ENCODE peak calls at places on chromosomes 11 and 22, in four cellular contexts. V is GM12878, Q is HepG2, O is K562. T is an unnamed sample.

GRCh38 chr22:31829505-31829904 is 75.7 kb downstream of the DEPDC5 start:
- DNase-seq in V (peak; percentile 19), Q (peak; percentile 46), O (peak; percentile 34), T (peak; percentile 77)

GRCh38 chr11:106786251-106786650 is 232.0 kb downstream of the GUCY1A2 start:
- DNase-seq in V (no peak), Q (no peak), O (no peak), T (no peak)

GRCh38 chr22:40525250-40525884 is 111.2 kb downstream of the MRTFA start:
- DNase-seq in V (no peak), Q (peak; percentile 31), O (no peak), T (no peak)

GRCh38 chr11:73012121-73012863 is 129.8 kb downstream of the FCHSD2 start:
- DNase-seq in V (no peak), Q (no peak), O (no peak), T (no peak)

GRCh38 chr11:111569476-111569875 is 29.0 kb downstream of the LAYN start:
- DNase-seq in V (no peak), Q (no peak), O (no peak), T (no peak)

GRCh38 chr11:898540-899190 is 11.9 kb downstream of the CHID1 start:
- DNase-seq in V (no peak), Q (peak; percentile 23), O (peak; percentile 33), T (peak; percentile 56)

GRCh38 chr11:92765418-92765817 is 204.0 kb upstream of the MTNR1B start:
- DNase-seq in V (no peak), Q (no peak), O (no peak), T (no peak)

GRCh38 chr11:22449441-22449840 is 111.3 kb downstream of the SLC17A6 start:
- DNase-seq in V (no peak), Q (no peak), O (no peak), T (no peak)

GRCh38 chr22:22710719-22711531 is 66.5 kb downstream of the GGTLC2 start:
- DNase-seq in V (no peak), Q (peak; percentile 15), O (peak; percentile 98), T (peak; percentile 46)

GRCh38 chr11:43542734-43543133 is 137.8 kb upstream of the HSD17B12 start:
- DNase-seq in V (no peak), Q (no peak), O (no peak), T (no peak)

GRCh38 chr11:64843971-64844329 is 503 bp downstream of the CDC42BPG start:
- DNase-seq in V (no peak), Q (no peak), O (no peak), T (no peak)

GRCh38 chr11:83528877-83529276 is 242.7 kb upstream of the CCDC90B start:
- DNase-seq in V (no peak), Q (no peak), O (no peak), T (no peak)

GRCh38 chr11:104873252-104873651 is 25.0 kb downstream of the CASP12 start:
- DNase-seq in V (no peak), Q (no peak), O (peak; percentile 7), T (no peak)

GRCh38 chr11:1228183-1228821 is 5.4 kb downstream of the MUC5B start:
- DNase-seq in V (no peak), Q (no peak), O (peak; percentile 26), T (no peak)

GRCh38 chr11:57482782-57483569 is 22.6 kb downstream of the RTN4RL2 start:
- DNase-seq in V (no peak), Q (no peak), O (no peak), T (peak; percentile 44)

GRCh38 chr22:44328326-44328725 is 15.6 kb upstream of the SHISAL1 start:
- DNase-seq in V (no peak), Q (no peak), O (no peak), T (no peak)

GRCh38 chr11:95121687-95122086 is 32.0 kb downstream of the ENDOD1 start:
- DNase-seq in V (no peak), Q (peak; percentile 9), O (no peak), T (no peak)

GRCh38 chr11:64207247-64208085 is 945 bp downstream of the FERMT3 start:
- DNase-seq in V (peak; percentile 57), Q (no peak), O (peak; percentile 89), T (no peak)

GRCh38 chr11:25733777-25734176 is 598.2 kb upstream of the ANO3 start:
- DNase-seq in V (no peak), Q (no peak), O (no peak), T (no peak)

GRCh38 chr22:38347944-38348750 is 30.9 kb upstream of the CSNK1E start:
- DNase-seq in V (no peak), Q (no peak), O (no peak), T (no peak)

GRCh38 chr11:60927600-60927999 is 3.3 kb downstream of the TMEM132A start:
- DNase-seq in V (no peak), Q (no peak), O (no peak), T (no peak)
- TF ChIP-seq POLR2AphosphoS2 in V (no peak), Q (no peak), O (no peak), T (no peak)

DNA sequence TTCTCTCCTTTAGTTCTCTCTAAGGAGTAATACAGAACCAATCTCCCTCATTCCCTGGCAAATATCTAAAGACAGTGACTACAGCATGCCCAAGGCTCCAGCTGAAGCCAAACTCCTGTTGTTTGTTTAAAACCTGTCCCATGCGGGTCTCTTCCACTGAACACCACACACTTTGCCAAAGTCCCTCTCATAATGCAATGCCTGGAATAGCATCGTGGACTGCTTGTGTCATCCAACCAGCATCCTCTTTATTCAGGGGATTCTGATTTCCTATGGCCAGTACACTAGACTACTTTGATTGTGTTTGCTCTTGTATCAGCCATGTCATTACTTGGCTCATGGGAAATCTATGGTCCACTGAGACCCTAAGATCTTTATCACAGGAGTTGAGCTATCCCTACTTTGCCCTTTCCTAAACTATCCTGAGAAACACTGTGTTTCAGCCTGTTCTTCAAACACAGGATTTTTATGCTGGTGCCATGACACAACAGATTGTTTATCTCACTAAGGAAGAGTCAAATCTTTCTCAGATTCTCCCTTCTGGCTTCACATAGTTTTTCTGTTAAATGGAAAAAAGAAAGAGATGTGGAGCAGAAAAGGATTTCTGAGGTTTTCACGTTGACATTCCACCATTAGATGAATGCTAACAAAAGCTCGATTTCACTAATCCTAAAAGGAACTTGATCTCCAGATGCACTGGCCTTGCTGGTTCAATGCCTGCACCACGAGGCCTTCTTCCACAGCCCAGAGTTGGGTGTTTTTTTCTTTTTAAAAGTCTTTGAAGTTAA is 15.9 kb upstream of the IRAG1 start:
- DNase-seq in V (no peak), Q (no peak), O (no peak), T (no peak)
- TF ChIP-seq POLR2AphosphoS2 in V (no peak), Q (no peak), O (no peak), T (no peak)

DNA sequence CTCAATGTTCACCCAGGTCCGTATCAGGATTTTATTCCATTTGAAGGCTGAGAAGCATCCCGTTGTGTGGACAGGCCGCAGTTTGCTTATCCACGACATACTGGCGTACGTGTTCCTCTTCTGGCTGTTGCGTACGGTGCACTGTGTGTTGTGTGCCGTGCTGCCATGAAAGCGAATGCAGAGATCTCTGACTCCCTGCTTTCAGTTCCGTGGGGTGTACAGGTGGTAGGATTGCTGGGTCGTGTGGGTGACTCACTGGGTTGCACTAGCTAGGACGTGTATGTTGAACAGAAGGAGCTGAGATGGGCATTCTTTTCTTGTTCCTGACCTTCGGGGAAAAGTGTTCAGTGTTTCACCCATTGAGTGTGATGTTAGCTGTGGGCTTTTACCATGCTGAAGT is 10.3 kb downstream of the SELENOO start:
- DNase-seq in V (no peak), Q (no peak), O (no peak), T (no peak)
- TF ChIP-seq POLR2AphosphoS2 in V (no peak), Q (no peak), O (no peak), T (no peak)

GRCh38 chr11:79087238-79087956 is 353.4 kb downstream of the TENM4 start:
- DNase-seq in V (no peak), Q (peak; percentile 84), O (no peak), T (peak; percentile 86)
- TF ChIP-seq POLR2AphosphoS2 in V (no peak), Q (no peak), O (no peak), T (no peak)

DNA sequence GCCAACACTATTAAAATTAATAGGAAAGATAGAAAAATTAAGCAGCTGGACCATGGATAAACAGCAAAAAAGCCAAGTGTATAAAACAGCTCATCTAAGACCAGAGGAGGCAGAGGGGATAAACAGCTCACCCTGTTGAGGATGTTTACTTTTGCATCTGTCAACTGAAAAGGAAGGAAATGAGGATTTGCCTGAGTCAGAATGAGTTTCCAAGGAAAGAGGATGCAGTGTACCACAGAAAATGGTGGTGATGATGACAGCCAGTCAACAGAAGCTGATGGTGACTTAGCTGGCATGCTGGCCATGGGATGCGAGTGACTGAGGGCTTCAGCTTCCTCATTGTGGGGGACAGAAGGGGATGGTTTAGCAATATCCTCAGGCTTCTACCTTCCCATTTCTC is 183.5 kb downstream of the KIRREL3 start:
- DNase-seq in V (no peak), Q (no peak), O (no peak), T (no peak)
- TF ChIP-seq POLR2AphosphoS2 in V (no peak), Q (no peak), O (no peak), T (no peak)

GRCh38 chr22:37237371-37238268 is 6.4 kb downstream of the RAC2 start:
- DNase-seq in V (no peak), Q (no peak), O (no peak), T (no peak)
- TF ChIP-seq POLR2AphosphoS2 in V (no peak), Q (no peak), O (no peak), T (no peak)

DNA sequence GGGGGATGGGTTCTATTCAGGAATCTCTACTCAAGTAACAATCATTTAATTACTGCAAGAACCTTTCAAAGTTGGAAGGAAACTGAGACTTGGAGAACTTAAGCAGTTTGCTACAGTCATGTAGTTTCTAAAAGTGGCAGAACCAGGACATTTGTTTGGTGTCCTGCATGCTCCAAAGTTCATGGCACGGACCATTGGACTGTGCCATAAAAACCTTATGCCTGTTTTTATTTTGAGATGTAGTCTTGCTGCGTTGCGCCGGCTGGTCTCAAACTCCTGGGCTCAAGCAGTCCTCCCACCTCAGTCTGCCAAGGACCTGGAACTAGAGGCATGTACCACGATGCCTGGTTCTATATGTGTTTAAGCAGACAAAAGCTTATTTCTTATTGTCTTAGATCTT is 18.6 kb upstream of the AIFM3 start:
- DNase-seq in V (no peak), Q (no peak), O (no peak), T (no peak)
- TF ChIP-seq POLR2AphosphoS2 in V (no peak), Q (no peak), O (no peak), T (no peak)

GRCh38 chr11:3026803-3027202 is 30.4 kb downstream of the CARS1 start:
- DNase-seq in V (no peak), Q (no peak), O (no peak), T (no peak)
- TF ChIP-seq POLR2AphosphoS2 in V (no peak), Q (no peak), O (no peak), T (no peak)

T was measured in A549.